ENCODE peak calls at places on chromosomes 11 and 22, in five cellular contexts. H is NCI-H2171 treated with DMSO at 0.1 percent for 48 hours, L is cardiac fibroblast, U is kidney glomerular epithelial cell, P is KBM-7. E is an unnamed sample.

GRCh38 chr22:31577711-31578110 is 81.4 kb downstream of the SFI1 start:
- DNase-seq in U (no peak), H (no peak), P (no peak), L (no peak), E (no peak)

GRCh38 chr22:23385301-23386244 is 194.5 kb downstream of the IGLL1 start:
- DNase-seq in H (peak), L (peak), P (peak), U (peak), E (peak)

GRCh38 chr11:35151896-35152295 is 12.9 kb downstream of the CD44 start:
- DNase-seq in P (no peak), U (no peak), L (no peak), H (no peak), E (no peak)

GRCh38 chr22:23402275-23403151 is 177.6 kb downstream of the IGLL1 start:
- DNase-seq in L (peak), P (peak), U (peak), H (peak), E (no peak)

GRCh38 chr11:65703846-65704245 is 8.2 kb upstream of the KAT5 start:
- DNase-seq in P (no peak), H (no peak), L (no peak), U (no peak), E (no peak)

GRCh38 chr11:69148806-69149205 is 6.9 kb upstream of the SMIM38 start:
- DNase-seq in L (no peak), U (no peak), P (no peak), H (no peak), E (no peak)

GRCh38 chr11:117809236-117810055 is 12.4 kb upstream of the DSCAML1 start:
- DNase-seq in U (peak), L (peak), H (peak), P (peak), E (no peak)

GRCh38 chr11:27447288-27447914 is 25.2 kb downstream of the LGR4 start:
- DNase-seq in P (no peak), H (no peak), U (no peak), L (peak), E (no peak)

GRCh38 chr11:57798905-57799559 is 37.4 kb downstream of the CTNND1 start:
- DNase-seq in H (no peak), L (peak), U (peak), P (peak), E (no peak)